ENCODE peak calls at places on chromosomes 6 and 20, in six cellular contexts. E, L, G, A, P and J are unnamed samples.

GRCh38 chr6:6689413-6690143 is 101.1 kb downstream of the LY86 start:
- DNase-seq in E (peak; percentile 58), A (peak; percentile 88), G (peak; percentile 75), P (no peak), L (no peak), J (no peak)

GRCh38 chr20:15739056-15739455 is 834.2 kb downstream of the KIF16B start:
- DNase-seq in P (no peak), A (peak; percentile 19), G (no peak), E (no peak), L (no peak), J (no peak)

GRCh38 chr6:15283986-15284361 is 38.1 kb downstream of the JARID2 start:
- DNase-seq in A (no peak), P (no peak), E (peak; percentile 41), G (peak; percentile 56), L (no peak), J (no peak)

GRCh38 chr20:11394145-11394833 is 523.4 kb upstream of the BTBD3 start:
- DNase-seq in G (peak; percentile 87), L (no peak), E (peak; percentile 59), P (no peak), A (peak; percentile 92), J (no peak)

GRCh38 chr6:3280866-3281465 is 22.2 kb downstream of the PSMG4 start:
- DNase-seq in P (no peak), E (peak; percentile 36), L (no peak), A (no peak), G (peak; percentile 30), J (no peak)

GRCh38 chr6:18260448-18261106 is 3.8 kb downstream of the DEK start:
- DNase-seq in E (peak; percentile 15), L (no peak), P (no peak), A (peak; percentile 69), G (peak; percentile 33), J (peak; percentile 77)

GRCh38 chr6:6546318-6547110 is 42.0 kb upstream of the LY86 start:
- DNase-seq in E (peak; percentile 16), L (peak; percentile 4), A (peak; percentile 36), P (peak; percentile 48), G (peak; percentile 4), J (peak; percentile 76)

GRCh38 chr6:118893095-118893881 is 664 bp upstream of the ASF1A start:
- DNase-seq in A (peak; percentile 39), P (no peak), E (peak; percentile 83), G (peak; percentile 78), L (peak; percentile 32), J (no peak)

DNA sequence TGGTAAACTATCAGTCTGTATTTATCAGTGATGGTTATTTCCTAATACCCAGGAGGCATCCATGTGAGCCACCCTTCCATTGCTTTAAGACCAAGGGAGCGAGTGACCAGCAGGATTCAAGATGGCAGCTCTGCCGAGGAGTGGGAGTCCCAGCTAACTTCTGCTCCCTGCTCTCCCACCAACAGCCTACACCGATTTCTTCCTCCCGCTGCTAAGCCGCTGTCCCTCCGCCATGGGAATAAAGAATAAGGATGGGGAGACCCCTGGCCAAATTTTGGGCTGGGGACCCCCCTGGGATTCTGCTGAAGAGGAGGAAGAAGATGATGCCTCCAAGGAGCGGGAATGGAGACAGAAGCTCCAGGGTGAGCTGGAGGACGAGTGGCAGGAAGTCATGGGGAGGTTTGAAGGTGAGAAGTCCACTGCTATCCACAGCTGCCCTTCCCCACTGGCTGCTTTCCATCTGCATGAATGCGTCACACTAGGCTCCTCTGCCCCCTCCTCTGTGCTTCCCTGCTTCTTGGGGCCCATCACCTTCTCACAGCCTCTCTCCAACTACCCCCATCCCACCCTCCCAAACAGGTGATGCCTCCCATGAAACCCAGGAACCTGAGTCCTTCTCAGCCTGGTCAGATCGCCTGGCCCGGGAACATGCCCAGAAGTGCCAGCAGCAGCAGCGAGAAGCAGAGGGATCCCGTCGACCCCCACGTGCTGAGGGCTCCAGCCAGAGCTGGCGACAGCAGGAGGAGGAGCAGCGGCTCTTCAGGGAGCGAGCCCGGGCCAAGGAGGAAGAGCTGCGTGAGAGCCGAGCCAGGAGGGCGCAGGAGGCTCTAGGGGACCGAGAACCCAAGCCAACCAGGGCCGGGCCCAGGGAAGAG is 10.3 kb downstream of the NFKBIL1 start:
- DNase-seq in E (no peak), P (no peak), A (no peak), L (no peak), G (no peak), J (no peak)
- H3K4me3 ChIP-seq in E (no peak overlapping the region), P (peak overlapping the region; percentile 7), A (no peak overlapping the region), L (no peak overlapping the region), G (no peak overlapping the region), J (no peak overlapping the region)

GRCh38 chr20:25424536-25424935 is 17.1 kb downstream of the GINS1 start:
- DNase-seq in E (no peak), G (no peak), L (no peak), A (no peak), P (no peak), J (no peak)

GRCh38 chr20:25418779-25419178 is 11.3 kb downstream of the GINS1 start:
- DNase-seq in A (peak; percentile 35), G (no peak), E (no peak), P (no peak), L (no peak), J (no peak)

DNA sequence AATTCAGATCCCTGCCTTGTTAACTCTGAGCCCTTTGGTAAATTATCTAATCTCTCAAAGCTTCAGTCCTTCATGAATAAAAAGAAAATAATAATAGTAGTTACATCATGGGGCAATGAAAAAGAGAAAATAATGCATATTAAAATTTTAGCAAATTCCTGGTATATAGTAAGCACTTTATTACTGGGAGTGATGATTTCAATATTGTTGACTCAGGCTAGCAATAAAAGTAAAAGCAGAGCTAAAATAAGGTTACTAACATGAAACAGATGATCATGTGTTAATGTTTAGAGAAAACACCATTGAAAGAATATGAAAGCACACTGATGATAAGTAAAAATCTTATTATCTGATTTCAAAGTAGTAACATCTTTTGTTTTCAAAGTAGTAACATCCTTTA is 13.6 kb downstream of the GINS1 start:
- DNase-seq in E (no peak), A (no peak), P (no peak), L (no peak), G (no peak), J (no peak)
- TF ChIP-seq CTCF in E (no peak), A (no peak), P (no peak), L (no peak), G (no peak), J (no peak)

DNA sequence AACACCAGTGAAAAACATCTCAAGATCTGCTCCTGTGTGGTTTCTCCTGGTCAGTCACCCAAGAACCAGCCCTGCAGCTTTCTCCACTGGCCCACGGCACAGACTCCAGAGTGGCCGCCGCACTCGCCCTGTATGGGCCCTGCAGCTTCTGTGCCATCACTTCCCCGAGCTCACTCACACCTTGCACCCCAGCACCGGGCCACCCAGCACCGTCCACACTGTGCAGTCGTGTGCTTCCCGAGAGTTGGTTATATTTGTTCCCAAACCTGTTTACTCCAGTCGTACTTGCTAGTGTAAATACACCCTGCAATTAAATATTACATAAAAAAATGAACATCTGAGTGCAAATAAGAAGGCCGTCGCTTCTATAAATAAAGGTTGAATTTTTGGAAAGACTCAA is 341.7 kb downstream of the CDH26 start:
- DNase-seq in L (no peak), A (no peak), E (no peak), P (no peak), G (no peak), J (no peak)
- H3K4me3 ChIP-seq in L (no peak overlapping the region), A (no peak overlapping the region), E (no peak overlapping the region), P (no peak overlapping the region), G (no peak overlapping the region), J (no peak overlapping the region)

DNA sequence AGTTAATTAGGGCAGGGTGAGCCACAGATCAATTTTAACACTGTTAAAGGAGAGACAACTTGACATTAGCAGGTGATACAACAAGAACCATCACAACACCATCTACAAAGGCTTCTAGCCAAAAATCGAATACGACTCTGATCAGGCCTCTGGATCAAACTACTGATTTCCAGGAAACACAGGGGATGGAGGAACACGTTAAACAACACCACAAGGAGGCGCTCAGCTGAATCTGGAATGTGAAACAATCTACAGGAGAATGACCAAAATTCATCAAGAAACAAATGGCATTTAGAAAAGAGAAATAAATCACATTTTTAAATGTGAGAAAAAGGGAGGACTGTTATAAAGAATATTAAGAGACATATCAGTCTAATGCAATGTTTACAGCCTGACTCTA is 13.5 kb upstream of the MAFB start:
- DNase-seq in P (no peak), E (no peak), L (no peak), G (peak; percentile 13), A (no peak), J (no peak)
- TF ChIP-seq CTCF in P (no peak), E (peak; percentile 24), L (no peak), G (no peak), A (no peak), J (peak; percentile 25)

GRCh38 chr6:159788276-159788675 is 1.1 kb downstream of the TCP1 start:
- DNase-seq in L (peak; percentile 6), E (no peak), P (no peak), G (no peak), A (no peak), J (no peak)
- H3K4me3 ChIP-seq in L (peak overlapping the region; percentile 99), E (peak overlapping the region; percentile 96), P (peak overlapping the region; percentile 89), G (peak overlapping the region; percentile 95), A (peak overlapping the region; percentile 80), J (peak overlapping the region; percentile 99)

GRCh38 chr6:33958208-33958862 is 154.5 kb upstream of the MLN start:
- DNase-seq in A (no peak), P (no peak), E (no peak), G (no peak), L (no peak), J (no peak)

GRCh38 chr6:33957391-33958207 is 153.8 kb upstream of the MLN start:
- DNase-seq in G (no peak), E (no peak), P (no peak), L (no peak), A (no peak), J (no peak)

GRCh38 chr6:33959661-33960344 is 156.0 kb upstream of the MLN start:
- DNase-seq in P (no peak), G (no peak), E (no peak), L (no peak), A (peak; percentile 70), J (no peak)

GRCh38 chr6:33960345-33961313 is 156.8 kb upstream of the MLN start:
- DNase-seq in P (no peak), A (peak; percentile 72), L (no peak), G (no peak), E (no peak), J (no peak)

GRCh38 chr6:33958863-33959651 is 155.3 kb upstream of the MLN start:
- DNase-seq in P (no peak), L (no peak), E (no peak), G (no peak), A (no peak), J (no peak)
- TF ChIP-seq CTCF in P (no peak), L (no peak), E (no peak), G (no peak), A (no peak), J (no peak)